ENCODE peak calls at places on chromosomes 13 and 19, in six cellular contexts. One of them, this sample, is unnamed.

GRCh38 chr19:56124578-56124977 is 3.5 kb upstream of the ZNF787 start:
- DNase-seq in T-helper 1 cell: peak; percentile 28
- DNase-seq in HEK293T: no peak
- DNase-seq in anterior cingulate cortex: no peak
- DNase-seq in adipocyte: no peak
- DNase-seq in GDM1: no peak
- DNase-seq in this sample: no peak

GRCh38 chr19:13100871-13101589 is 1.6 kb downstream of the LYL1 start:
- DNase-seq in T-helper 1 cell: no peak
- DNase-seq in HEK293T: no peak
- DNase-seq in anterior cingulate cortex: no peak
- DNase-seq in adipocyte: no peak
- DNase-seq in GDM1: no peak
- DNase-seq in this sample: no peak

GRCh38 chr19:1211494-1212234 is 6.1 kb downstream of the STK11 start:
- DNase-seq in T-helper 1 cell: no peak
- DNase-seq in HEK293T: no peak
- DNase-seq in anterior cingulate cortex: no peak
- DNase-seq in adipocyte: no peak
- DNase-seq in GDM1: no peak
- DNase-seq in this sample: no peak

GRCh38 chr13:27793377-27794074 is 1.2 kb downstream of the GSX1 start:
- DNase-seq in T-helper 1 cell: no peak
- DNase-seq in HEK293T: no peak
- DNase-seq in anterior cingulate cortex: no peak
- DNase-seq in adipocyte: no peak
- DNase-seq in GDM1: no peak
- DNase-seq in this sample: no peak

GRCh38 chr19:53132231-53132991 is at the start of gene ZNF415:
- DNase-seq in T-helper 1 cell: peak; percentile 15
- DNase-seq in HEK293T: no peak
- DNase-seq in anterior cingulate cortex: peak; percentile 72
- DNase-seq in adipocyte: peak; percentile 83
- DNase-seq in GDM1: peak; percentile 34
- DNase-seq in this sample: no peak

GRCh38 chr19:48332351-48332661 is 7.0 kb downstream of the EMP3 start:
- DNase-seq in T-helper 1 cell: no peak
- DNase-seq in HEK293T: no peak
- DNase-seq in anterior cingulate cortex: no peak
- DNase-seq in adipocyte: no peak
- DNase-seq in GDM1: no peak
- DNase-seq in this sample: no peak

GRCh38 chr13:82571653-82572052 is 1310.6 kb downstream of the SLITRK1 start:
- DNase-seq in T-helper 1 cell: no peak
- DNase-seq in HEK293T: no peak
- DNase-seq in anterior cingulate cortex: no peak
- DNase-seq in adipocyte: no peak
- DNase-seq in GDM1: no peak
- DNase-seq in this sample: no peak

GRCh38 chr19:29798783-29799182 is 13.0 kb upstream of the CCNE1 start:
- DNase-seq in T-helper 1 cell: no peak
- DNase-seq in HEK293T: no peak
- DNase-seq in anterior cingulate cortex: no peak
- DNase-seq in adipocyte: peak; percentile 57
- DNase-seq in GDM1: no peak
- DNase-seq in this sample: no peak

GRCh38 chr13:96191367-96191766 is 101.5 kb downstream of the HS6ST3 start:
- DNase-seq in T-helper 1 cell: no peak
- DNase-seq in HEK293T: no peak
- DNase-seq in anterior cingulate cortex: no peak
- DNase-seq in adipocyte: no peak
- DNase-seq in GDM1: no peak
- DNase-seq in this sample: no peak

GRCh38 chr13:33363328-33363727 is 77.8 kb upstream of the STARD13 start:
- DNase-seq in T-helper 1 cell: no peak
- DNase-seq in HEK293T: no peak
- DNase-seq in anterior cingulate cortex: no peak
- DNase-seq in adipocyte: no peak
- DNase-seq in GDM1: peak; percentile 76
- DNase-seq in this sample: no peak

GRCh38 chr19:46616631-46617322 is 8.1 kb downstream of the PTGIR start:
- DNase-seq in T-helper 1 cell: peak; percentile 55
- DNase-seq in HEK293T: peak; percentile 74
- DNase-seq in anterior cingulate cortex: no peak
- DNase-seq in adipocyte: peak; percentile 68
- DNase-seq in GDM1: peak; percentile 70
- DNase-seq in this sample: no peak

This sample was measured in epithelial cell of prostate.